ENCODE peak calls at places on chromosomes 12 and 14, in four cellular contexts. Z, H, S and G are unnamed samples.
A peak's percentile ranks its signal among the peaks of the same experiment; 100 is the strongest.

GRCh38 chr12:104736307-104736706 is 221.8 kb downstream of the SLC41A2 start:
- DNase-seq in Z (no peak), H (no peak), S (no peak), G (peak; percentile 32)

GRCh38 chr12:5166976-5167375 is 123.3 kb downstream of the KCNA5 start:
- DNase-seq in Z (no peak), H (peak; percentile 73), S (no peak), G (no peak)

GRCh38 chr12:109304485-109304884 is 4.6 kb downstream of the FOXN4 start:
- DNase-seq in Z (no peak), H (no peak), S (no peak), G (peak; percentile 90)

GRCh38 chr12:85468356-85469157 is 188.5 kb downstream of the ALX1 start:
- DNase-seq in Z (peak; percentile 58), H (peak; percentile 70), S (peak; percentile 58), G (peak; percentile 37)

GRCh38 chr12:53476769-53477209 is 22.5 kb downstream of the MAP3K12 start:
- DNase-seq in Z (peak; percentile 19), H (no peak), S (peak; percentile 46), G (peak; percentile 38)

GRCh38 chr14:32711103-32711680 is 227.5 kb upstream of the NPAS3 start:
- DNase-seq in Z (peak; percentile 22), H (no peak), S (peak; percentile 76), G (peak; percentile 56)

GRCh38 chr12:112964067-112964670 is 14.2 kb upstream of the OAS2 start:
- DNase-seq in Z (no peak), H (no peak), S (no peak), G (no peak)

GRCh38 chr14:92789457-92790089 is 4.5 kb upstream of the GOLGA5 start:
- DNase-seq in Z (no peak), H (no peak), S (no peak), G (no peak)

GRCh38 chr12:6044082-6044481 is 80.4 kb downstream of the VWF start:
- DNase-seq in Z (no peak), H (peak; percentile 51), S (no peak), G (peak; percentile 79)

GRCh38 chr12:51059086-51059485 is 11.0 kb downstream of the LETMD1 start:
- DNase-seq in Z (no peak), H (no peak), S (no peak), G (no peak)

GRCh38 chr14:58725226-58725625 is 87.5 kb downstream of the DACT1 start:
- DNase-seq in Z (no peak), H (no peak), S (no peak), G (no peak)

GRCh38 chr12:128783129-128783574 is 40.6 kb downstream of the SLC15A4 start:
- DNase-seq in Z (no peak), H (no peak), S (no peak), G (no peak)

GRCh38 chr12:132397934-132398385 is 68.6 kb upstream of the GALNT9 start:
- DNase-seq in Z (no peak), H (no peak), S (no peak), G (no peak)

GRCh38 chr14:92988786-92989755 is 66.1 kb downstream of the CHGA start:
- DNase-seq in Z (no peak), H (no peak), S (no peak), G (peak; percentile 61)

GRCh38 chr14:100221419-100222218 is 17.3 kb upstream of the YY1 start:
- DNase-seq in Z (peak; percentile 54), H (peak; percentile 61), S (peak; percentile 91), G (no peak)

GRCh38 chr14:93009471-93010117 is 86.6 kb downstream of the CHGA start:
- DNase-seq in Z (no peak), H (no peak), S (no peak), G (peak; percentile 82)

GRCh38 chr12:6606331-6607131 is 648 bp downstream of the CHD4 start:
- DNase-seq in Z (peak; percentile 86), H (peak; percentile 24), S (peak; percentile 56), G (peak; percentile 77)

GRCh38 chr14:80425686-80426085 is 214.4 kb upstream of the DIO2 start:
- DNase-seq in Z (no peak), H (peak; percentile 91), S (no peak), G (no peak)

GRCh38 chr12:77372026-77372425 is 306.7 kb upstream of the E2F7 start:
- DNase-seq in Z (no peak), H (no peak), S (no peak), G (no peak)

GRCh38 chr12:66603458-66603857 is 75.4 kb downstream of the GRIP1 start:
- DNase-seq in Z (no peak), H (no peak), S (no peak), G (no peak)

GRCh38 chr12:92139634-92140555 is 5.8 kb downstream of the BTG1 start:
- DNase-seq in Z (no peak), H (peak; percentile 76), S (no peak), G (no peak)

GRCh38 chr12:100293017-100293416 is 26.0 kb downstream of the SCYL2 start:
- DNase-seq in Z (no peak), H (peak; percentile 3), S (no peak), G (no peak)

GRCh38 chr12:120183211-120183631 is 11.3 kb downstream of the GCN1 start:
- DNase-seq in Z (no peak), H (no peak), S (no peak), G (no peak)

GRCh38 chr12:21219206-21219605 is 88.2 kb downstream of the SLCO1B1 start:
- DNase-seq in Z (no peak), H (no peak), S (no peak), G (no peak)

GRCh38 chr14:25484194-25484593 is 434.2 kb upstream of the STXBP6 start:
- DNase-seq in Z (no peak), H (no peak), S (no peak), G (no peak)

GRCh38 chr14:61461808-61462275 is 140.5 kb downstream of the PRKCH start:
- DNase-seq in Z (peak; percentile 58), H (peak; percentile 63), S (peak; percentile 71), G (peak; percentile 55)

GRCh38 chr14:20489093-20489994 is 16.0 kb upstream of the RNASE10 start:
- DNase-seq in Z (no peak), H (peak; percentile 73), S (no peak), G (no peak)

GRCh38 chr12:41514907-41515306 is 326.8 kb downstream of the PDZRN4 start:
- DNase-seq in Z (no peak), H (no peak), S (peak; percentile 23), G (no peak)

GRCh38 chr12:116259800-116260589 is 17.5 kb downstream of the MED13L start:
- DNase-seq in Z (no peak), H (no peak), S (no peak), G (no peak)

GRCh38 chr12:132321321-132322118 is 7.9 kb downstream of the GALNT9 start:
- DNase-seq in Z (no peak), H (no peak), S (no peak), G (no peak)

GRCh38 chr12:12056951-12057350 is 13.8 kb upstream of the BCL2L14 start:
- DNase-seq in Z (no peak), H (no peak), S (no peak), G (no peak)

GRCh38 chr12:75561921-75562320 is 50.5 kb upstream of the KRR1 start:
- DNase-seq in Z (no peak), H (no peak), S (no peak), G (no peak)

GRCh38 chr12:724194-724855 is 28.1 kb upstream of the WNK1 start:
- DNase-seq in Z (no peak), H (peak; percentile 55), S (no peak), G (no peak)

GRCh38 chr12:33277386-33277785 is 162.2 kb downstream of the SYT10 start:
- DNase-seq in Z (no peak), H (no peak), S (no peak), G (no peak)
- H3K9me3 ChIP-seq in Z (no peaks in the 10 kb centered on the region), H (no peaks in the 10 kb centered on the region), S (peaks cover 7% of the 10 kb centered on the region), G (peaks cover 5% of the 10 kb centered on the region)

GRCh38 chr14:75442642-75443041 is 14.8 kb downstream of the JDP2 start:
- DNase-seq in Z (no peak), H (peak; percentile 60), S (no peak), G (no peak)
- H3K4me1 ChIP-seq in Z (peaks cover 26% of the 10 kb centered on the region), H (no peaks in the 10 kb centered on the region), S (peaks cover 6% of the 10 kb centered on the region), G (no peaks in the 10 kb centered on the region)

GRCh38 chr12:71766202-71766601 is 11.5 kb downstream of the RAB21 start:
- DNase-seq in Z (no peak), H (no peak), S (no peak), G (no peak)
- H3K9me3 ChIP-seq in Z (no peaks in the 10 kb centered on the region), H (peaks cover 4% of the 10 kb centered on the region), S (no peaks in the 10 kb centered on the region), G (no peaks in the 10 kb centered on the region)

GRCh38 chr12:101803978-101804377 is 26.8 kb downstream of the GNPTAB start:
- DNase-seq in Z (no peak), H (no peak), S (no peak), G (no peak)
- H3K4me1 ChIP-seq in Z (no peaks in the 10 kb centered on the region), H (peaks cover 5% of the 10 kb centered on the region), S (no peaks in the 10 kb centered on the region), G (no peaks in the 10 kb centered on the region)

DNA sequence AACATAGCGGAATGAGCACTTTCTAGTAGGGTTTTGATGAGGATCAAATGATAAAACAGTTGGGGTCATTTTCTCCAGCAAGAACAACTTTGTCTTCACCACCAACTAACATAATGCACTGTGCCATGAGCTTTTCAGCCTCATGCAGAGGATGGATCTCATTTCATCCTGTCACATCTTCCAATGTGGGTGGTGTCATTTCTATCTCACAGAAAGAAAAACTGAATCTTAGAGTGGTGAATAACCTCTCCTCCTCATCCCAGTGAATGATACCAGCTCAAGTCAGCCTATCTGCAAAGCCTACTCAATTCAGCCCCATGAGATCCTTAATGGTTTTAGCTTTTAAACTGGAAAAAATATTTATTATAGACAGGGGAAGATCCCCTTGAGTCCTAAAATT is 1147.2 kb downstream of the VRK1 start:
- DNase-seq in Z (no peak), H (no peak), S (no peak), G (no peak)
- H3K9me3 ChIP-seq in Z (no peaks in the 10 kb centered on the region), H (peaks cover 6% of the 10 kb centered on the region), S (no peaks in the 10 kb centered on the region), G (no peaks in the 10 kb centered on the region)